ENCODE peak calls at places on chromosomes 4 and X, in ten cellular contexts. K, N, M, S, T, X, Q, P, E and W are unnamed samples.

GRCh38 chr4:85825937-85826678 is 351.2 kb downstream of the ARHGAP24 start:
- DNase-seq in K (peak; percentile 58), N (peak; percentile 26), M (peak; percentile 30), S (no peak), T (peak; percentile 80), X (peak; percentile 58), Q (peak; percentile 35), P (peak; percentile 68), E (peak; percentile 66), W (peak; percentile 80)

GRCh38 chr4:92012899-92013867 is 290.6 kb upstream of the GRID2 start:
- DNase-seq in K (peak; percentile 59), N (no peak), M (no peak), S (no peak), T (no peak), X (no peak), Q (peak; percentile 35), P (peak; percentile 52), E (no peak), W (no peak)

GRCh38 chr4:141560056-141560455 is 76.3 kb upstream of the IL15 start:
- DNase-seq in K (no peak), N (no peak), M (no peak), S (no peak), T (no peak), X (peak; percentile 52), Q (no peak), P (no peak), E (no peak), W (no peak)

GRCh38 chr4:111602848-111603247 is 542.4 kb upstream of the FAM241A start:
- DNase-seq in K (no peak), N (peak; percentile 31), M (no peak), S (no peak), T (peak; percentile 11), X (peak; percentile 28), Q (no peak), P (no peak), E (peak; percentile 38), W (peak; percentile 2)

GRCh38 chr4:87122252-87122651 is 98.2 kb downstream of the KLHL8 start:
- DNase-seq in K (no peak), N (no peak), M (no peak), S (no peak), T (no peak), X (peak; percentile 34), Q (no peak), P (no peak), E (no peak), W (no peak)

GRCh38 chr4:165326831-165327210 is 648 bp upstream of the MSMO1 start:
- DNase-seq in K (peak; percentile 73), N (peak; percentile 14), M (no peak), S (peak; percentile 62), T (no peak), X (peak; percentile 9), Q (peak; percentile 57), P (peak; percentile 67), E (no peak), W (no peak)

GRCh38 chrX:9560219-9560618 is 95.4 kb downstream of the TBL1X start:
- DNase-seq in K (no peak), N (no peak), M (no peak), S (no peak), T (no peak), X (no peak), Q (no peak), P (no peak), E (no peak), W (no peak)

GRCh38 chrX:129779747-129780146 is at the start of gene SASH3:
- DNase-seq in K (no peak), N (no peak), M (no peak), S (peak; percentile 86), T (no peak), X (no peak), Q (no peak), P (no peak), E (no peak), W (no peak)

GRCh38 chr4:84389406-84389805 is 109.7 kb downstream of the NKX6-1 start:
- DNase-seq in K (no peak), N (peak; percentile 43), M (no peak), S (no peak), T (peak; percentile 40), X (no peak), Q (no peak), P (no peak), E (no peak), W (peak; percentile 17)

GRCh38 chr4:15385928-15386327 is 41.9 kb upstream of the C1QTNF7 start:
- DNase-seq in K (no peak), N (no peak), M (no peak), S (no peak), T (no peak), X (no peak), Q (no peak), P (no peak), E (no peak), W (no peak)

GRCh38 chr4:42671431-42672194 is 14.7 kb upstream of the ATP8A1 start:
- DNase-seq in K (no peak), N (no peak), M (no peak), S (peak; percentile 74), T (no peak), X (no peak), Q (no peak), P (no peak), E (no peak), W (no peak)

GRCh38 chr4:139134403-139134802 is 42.6 kb downstream of the ELF2 start:
- DNase-seq in K (no peak), N (no peak), M (no peak), S (no peak), T (no peak), X (no peak), Q (no peak), P (no peak), E (no peak), W (no peak)
- H2AFZ ChIP-seq in K (no peak overlapping the region), N (no peak overlapping the region), M (no peak overlapping the region), S (no peak overlapping the region), T (no peak overlapping the region), X (no peak overlapping the region), Q (no peak overlapping the region), P (no peak overlapping the region), E (no peak overlapping the region), W (no peak overlapping the region)

GRCh38 chr4:184810720-184811119 is 15.0 kb downstream of the ACSL1 start:
- DNase-seq in K (no peak), N (no peak), M (no peak), S (no peak), T (no peak), X (no peak), Q (no peak), P (no peak), E (no peak), W (no peak)
- H3K4me1 ChIP-seq in K (peaks cover 1% of the 10 kb centered on the region), N (peaks cover 70% of the 10 kb centered on the region), M (no peaks in the 10 kb centered on the region), S (peaks cover 34% of the 10 kb centered on the region), T (peaks cover 4% of the 10 kb centered on the region), X (peaks cover 10% of the 10 kb centered on the region), Q (peaks cover 89% of the 10 kb centered on the region), P (peaks cover 59% of the 10 kb centered on the region), E (peaks cover 9% of the 10 kb centered on the region), W (peaks cover 26% of the 10 kb centered on the region)

GRCh38 chr4:152536545-152537182 is 772 bp upstream of the FBXW7 start:
- DNase-seq in K (no peak), N (peak; percentile 39), M (no peak), S (peak; percentile 76), T (peak; percentile 48), X (peak; percentile 37), Q (peak; percentile 50), P (peak; percentile 83), E (no peak), W (peak; percentile 33)

GRCh38 chr4:152534541-152535231 is 1.2 kb downstream of the FBXW7 start:
- DNase-seq in K (peak; percentile 35), N (no peak), M (no peak), S (peak; percentile 81), T (peak; percentile 26), X (no peak), Q (no peak), P (peak; percentile 57), E (peak; percentile 20), W (peak; percentile 13)

GRCh38 chr4:152537881-152538280 is 2.0 kb upstream of the FBXW7 start:
- DNase-seq in K (no peak), N (no peak), M (no peak), S (no peak), T (no peak), X (no peak), Q (no peak), P (no peak), E (no peak), W (no peak)

GRCh38 chr4:152535903-152536544 is at the start of gene FBXW7:
- DNase-seq in K (peak; percentile 99), N (peak; percentile 98), M (peak; percentile 100), S (peak; percentile 99), T (peak; percentile 98), X (peak; percentile 99), Q (peak; percentile 98), P (peak; percentile 99), E (peak; percentile 99), W (peak; percentile 97)

DNA sequence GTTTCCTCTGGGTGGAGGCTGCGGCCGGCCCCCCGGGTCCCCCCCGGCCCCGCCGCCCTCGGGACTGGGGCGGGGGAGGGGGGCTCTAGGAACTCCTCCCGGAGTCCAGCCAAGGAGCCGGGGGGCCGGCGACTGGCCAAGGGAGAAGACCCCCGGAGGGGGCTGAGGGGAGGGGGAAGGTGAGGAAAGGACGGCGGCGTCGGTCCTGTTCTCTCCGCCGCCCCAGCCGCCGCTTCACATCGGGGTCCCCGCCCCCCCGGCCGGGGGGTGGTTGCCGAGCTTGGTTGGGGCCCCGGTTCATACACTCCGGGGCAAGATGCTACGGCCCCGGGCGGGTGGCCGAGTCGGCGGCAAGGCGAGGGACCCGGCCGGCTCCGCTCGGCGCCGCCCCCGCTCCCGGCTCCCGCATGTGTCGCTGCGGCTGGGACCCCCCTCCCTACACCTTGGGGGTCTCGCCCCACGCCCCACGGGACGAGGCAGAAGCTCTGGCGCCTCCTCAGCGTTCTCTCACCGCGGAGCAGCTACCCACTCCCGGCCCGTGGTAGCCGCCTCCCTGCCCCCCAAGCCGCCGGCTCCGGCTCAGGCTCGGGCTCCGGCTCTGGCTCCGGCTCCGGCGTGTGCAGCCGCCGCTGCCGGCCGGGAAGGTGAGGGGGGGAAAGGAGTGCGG is 523 bp downstream of the FBXW7 start:
- DNase-seq in K (no peak), N (no peak), M (no peak), S (peak; percentile 36), T (no peak), X (no peak), Q (no peak), P (peak; percentile 42), E (no peak), W (no peak)
- H2AFZ ChIP-seq in K (no peak overlapping the region), N (peak overlapping the region; percentile 48), M (peak overlapping the region; percentile 91), S (no peak overlapping the region), T (no peak overlapping the region), X (peak overlapping the region; percentile 98), Q (no peak overlapping the region), P (peak overlapping the region; percentile 60), E (peak overlapping the region; percentile 12), W (peak overlapping the region; percentile 96)

DNA sequence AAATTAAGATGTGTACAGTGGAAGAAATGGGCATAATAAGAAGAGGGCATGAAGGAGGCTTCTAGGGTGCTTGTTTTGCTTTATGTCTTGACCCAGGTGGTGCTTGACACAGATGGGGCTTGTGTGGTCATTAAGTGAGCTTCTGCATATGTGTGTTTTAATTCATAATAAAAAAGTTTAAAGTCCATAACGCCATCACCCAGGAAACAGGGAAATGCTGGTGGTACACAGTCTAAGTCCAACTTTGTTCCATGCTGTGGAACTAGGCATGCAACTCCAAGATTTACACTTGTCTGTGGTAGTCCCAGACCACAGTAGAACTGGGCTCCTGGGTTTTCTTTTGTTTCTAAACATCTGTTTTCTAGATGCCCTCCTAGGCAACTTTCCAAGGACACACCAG is 511.9 kb downstream of the MID1IP1 start:
- DNase-seq in K (no peak), N (no peak), M (no peak), S (no peak), T (no peak), X (no peak), Q (no peak), P (peak; percentile 17), E (no peak), W (no peak)
- H3K4me1 ChIP-seq in K (no peaks in the 10 kb centered on the region), N (no peaks in the 10 kb centered on the region), M (no peaks in the 10 kb centered on the region), S (no peaks in the 10 kb centered on the region), T (no peaks in the 10 kb centered on the region), X (no peaks in the 10 kb centered on the region), Q (no peaks in the 10 kb centered on the region), P (no peaks in the 10 kb centered on the region), E (peaks cover 29% of the 10 kb centered on the region), W (peaks cover 16% of the 10 kb centered on the region)